ENCODE peak calls at places on chromosomes 12 and 14, in nine cellular contexts. F, Z, J, G, M, X, I, E and P are unnamed samples.

GRCh38 chr12:109163150-109163549 is 46.8 kb downstream of the ACACB start:
- DNase-seq in F (no peak), Z (no peak), G (no peak), J (no peak), X (no peak), E (no peak), I (no peak), M (no peak), P (no peak)

GRCh38 chr12:18849080-18849479 is 111.2 kb downstream of the CAPZA3 start:
- DNase-seq in X (no peak), M (no peak), I (no peak), F (peak), J (no peak), G (no peak), E (no peak), Z (no peak), P (no peak)

GRCh38 chr12:42790761-42791151 is 201.2 kb upstream of the PRICKLE1 start:
- DNase-seq in I (no peak), F (peak), J (no peak), Z (no peak), X (no peak), G (peak), E (no peak), M (peak), P (peak)

GRCh38 chr12:63782466-63782865 is 2.8 kb downstream of the RXYLT1 start:
- DNase-seq in G (no peak), M (no peak), J (no peak), I (no peak), X (no peak), Z (no peak), E (no peak), F (no peak), P (no peak)

GRCh38 chr12:117072106-117072505 is 27.1 kb downstream of the TESC start:
- DNase-seq in M (no peak), I (no peak), G (no peak), X (no peak), J (no peak), Z (no peak), F (no peak), E (no peak), P (no peak)

GRCh38 chr14:104544362-104544761 is 35.2 kb upstream of the C14orf180 start:
- DNase-seq in E (peak), M (no peak), G (no peak), F (no peak), Z (no peak), X (no peak), J (no peak), I (no peak), P (no peak)

GRCh38 chr12:52260351-52261210 is 13.9 kb upstream of the KRT86 start:
- DNase-seq in G (no peak), M (no peak), I (no peak), E (no peak), X (peak), Z (peak), F (peak), J (no peak), P (no peak)

GRCh38 chr14:61690039-61690438 is 5.3 kb upstream of the HIF1A start:
- DNase-seq in Z (no peak), E (no peak), M (no peak), I (no peak), X (no peak), J (no peak), G (no peak), F (no peak), P (no peak)

GRCh38 chr14:91311284-91311662 is 66.8 kb upstream of the GPR68 start:
- DNase-seq in Z (no peak), I (no peak), F (no peak), J (no peak), M (peak), G (no peak), E (no peak), X (no peak), P (no peak)

GRCh38 chr12:26378721-26379120 is 183.3 kb downstream of the SSPN start:
- DNase-seq in M (no peak), J (no peak), I (peak), Z (peak), F (no peak), E (no peak), X (no peak), G (no peak), P (no peak)